ENCODE peak calls at places on chromosomes 1 and 21, in nine cellular contexts. P is bronchial epithelial cell, K is AG10803, M is prostate gland, B is endodermal cell, O is epithelial cell of esophagus, G is endothelial cell, U is left ventricle myocardium inferior, F is coronary artery. S is an unnamed sample.

GRCh38 chr1:161491472-161491871 is 13.8 kb upstream of the FCGR2A start:
- DNase-seq in P (no peak), K (no peak), M (no peak), B (no peak), O (no peak), G (no peak), U (no peak), F (no peak), S (no peak)

GRCh38 chr1:15994590-15995351 is 9.3 kb upstream of the SRARP start:
- DNase-seq in P (peak; percentile 41), K (peak; percentile 73), M (peak; percentile 50), B (peak; percentile 84), O (peak; percentile 68), G (peak; percentile 76), U (peak; percentile 63), F (no peak), S (peak; percentile 50)

GRCh38 chr1:225642177-225642576 is 10.7 kb downstream of the ENAH start:
- DNase-seq in P (peak; percentile 21), K (peak; percentile 22), M (no peak), B (no peak), O (no peak), G (no peak), U (no peak), F (no peak), S (no peak)

GRCh38 chr1:67574221-67574620 is 110.8 kb upstream of the GADD45A start:
- DNase-seq in P (no peak), K (no peak), M (no peak), B (no peak), O (no peak), G (no peak), U (no peak), F (no peak), S (no peak)

GRCh38 chr1:42002220-42002619 is 83.5 kb upstream of the HIVEP3 start:
- DNase-seq in P (no peak), K (no peak), M (no peak), B (no peak), O (no peak), G (no peak), U (no peak), F (no peak), S (no peak)

GRCh38 chr1:43363283-43363934 is 4.4 kb downstream of the ELOVL1 start:
- DNase-seq in P (no peak), K (no peak), M (no peak), B (no peak), O (no peak), G (no peak), U (no peak), F (no peak), S (no peak)

GRCh38 chr1:46394108-46394871 is at the start of gene FAAH:
- DNase-seq in P (peak; percentile 27), K (peak; percentile 43), M (peak; percentile 68), B (peak; percentile 96), O (peak; percentile 77), G (peak; percentile 51), U (peak; percentile 68), F (no peak), S (no peak)

GRCh38 chr1:94753171-94753972 is 66.8 kb upstream of the SLC44A3 start:
- DNase-seq in P (no peak), K (no peak), M (no peak), B (peak; percentile 59), O (no peak), G (no peak), U (peak; percentile 75), F (no peak), S (no peak)

GRCh38 chr21:16535100-16535418 is 805.3 kb downstream of the USP25 start:
- DNase-seq in P (peak; percentile 83), K (peak; percentile 83), M (peak; percentile 54), B (no peak), O (peak; percentile 82), G (no peak), U (peak; percentile 79), F (peak; percentile 80), S (peak; percentile 87)

GRCh38 chr1:41672641-41673313 is 188.3 kb upstream of the EDN2 start:
- DNase-seq in P (peak; percentile 37), K (peak; percentile 78), M (no peak), B (no peak), O (peak; percentile 38), G (no peak), U (no peak), F (no peak), S (peak; percentile 46)

GRCh38 chr1:224617410-224618361 is 1.6 kb downstream of the CNIH3 start:
- DNase-seq in P (no peak), K (no peak), M (no peak), B (peak; percentile 63), O (no peak), G (no peak), U (no peak), F (no peak), S (no peak)

GRCh38 chr1:232211149-232211548 is 418.8 kb downstream of the SIPA1L2 start:
- DNase-seq in P (no peak), K (no peak), M (no peak), B (peak; percentile 89), O (no peak), G (peak; percentile 13), U (no peak), F (peak; percentile 14), S (no peak)

GRCh38 chr21:33364830-33365229 is 38.4 kb upstream of the IFNGR2 start:
- DNase-seq in P (no peak), K (no peak), M (no peak), B (no peak), O (no peak), G (no peak), U (no peak), F (no peak), S (no peak)

GRCh38 chr1:169809370-169810095 is 14.8 kb upstream of the METTL18 start:
- DNase-seq in P (peak; percentile 37), K (peak; percentile 41), M (peak; percentile 42), B (no peak), O (peak; percentile 51), G (peak; percentile 30), U (no peak), F (no peak), S (peak; percentile 49)

GRCh38 chr1:111619635-111620411 is at the start of gene RAP1A:
- DNase-seq in P (peak; percentile 78), K (peak; percentile 90), M (peak; percentile 94), B (peak; percentile 98), O (peak; percentile 95), G (peak; percentile 96), U (peak; percentile 97), F (peak; percentile 96), S (peak; percentile 85)

GRCh38 chr21:26842300-26842699 is 2.9 kb downstream of the ADAMTS1 start:
- DNase-seq in P (no peak), K (peak; percentile 81), M (no peak), B (no peak), O (no peak), G (no peak), U (no peak), F (no peak), S (peak; percentile 65)

GRCh38 chr21:26840206-26840605 is 5.0 kb downstream of the ADAMTS1 start:
- DNase-seq in P (no peak), K (no peak), M (no peak), B (no peak), O (no peak), G (no peak), U (no peak), F (no peak), S (no peak)

GRCh38 chr21:26842976-26843911 is 2.0 kb downstream of the ADAMTS1 start:
- DNase-seq in P (peak; percentile 89), K (peak; percentile 95), M (peak; percentile 85), B (peak; percentile 92), O (peak; percentile 96), G (peak; percentile 62), U (peak; percentile 95), F (peak; percentile 97), S (peak; percentile 96)

GRCh38 chr21:26843912-26844257 is 1.3 kb downstream of the ADAMTS1 start:
- DNase-seq in P (peak; percentile 25), K (peak; percentile 64), M (no peak), B (no peak), O (peak; percentile 54), G (no peak), U (no peak), F (no peak), S (peak; percentile 76)

DNA sequence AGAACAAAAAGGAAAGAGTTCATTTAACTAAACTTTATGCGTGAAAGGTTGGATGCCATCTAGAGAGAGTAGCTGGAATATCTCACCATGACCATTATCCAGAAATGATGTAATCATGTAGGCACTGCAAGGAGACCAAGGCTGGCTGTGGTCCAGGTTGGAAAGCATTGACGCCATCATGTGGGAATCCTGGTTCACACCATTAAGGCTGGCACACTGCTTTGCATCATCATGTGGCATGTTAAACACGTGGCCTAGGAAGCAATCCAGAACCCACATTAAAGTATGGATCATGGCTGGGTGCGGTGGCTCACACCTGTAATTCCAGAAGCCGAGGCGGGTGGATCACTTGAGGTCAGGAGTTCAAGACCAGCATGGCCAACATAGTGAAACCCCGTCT is 4.3 kb downstream of the ADAMTS1 start:
- DNase-seq in P (peak; percentile 92), K (peak; percentile 90), M (no peak), B (no peak), O (peak; percentile 95), G (no peak), U (peak; percentile 57), F (peak; percentile 81), S (peak; percentile 82)
- TF ChIP-seq CTCF in P (no peak), K (peak; percentile 33), M (no peak), B (no peak), O (peak; percentile 30), G (no peak), U (no peak), F (no peak), S (peak; percentile 46)

GRCh38 chr21:37446552-37446951 is 80.0 kb downstream of the DYRK1A start:
- DNase-seq in P (no peak), K (no peak), M (no peak), B (peak; percentile 68), O (no peak), G (no peak), U (no peak), F (no peak), S (no peak)
- TF ChIP-seq CTCF in P (no peak), K (no peak), M (no peak), B (peak; percentile 60), O (no peak), G (no peak), U (peak; percentile 24), F (no peak), S (peak; percentile 13)

GRCh38 chr1:233364695-233365539 is 37.4 kb downstream of the MAP3K21 start:
- DNase-seq in P (peak; percentile 21), K (peak; percentile 12), M (no peak), B (no peak), O (peak; percentile 30), G (no peak), U (no peak), F (no peak), S (peak; percentile 5)
- TF ChIP-seq CTCF in P (peak; percentile 38), K (peak; percentile 73), M (peak; percentile 42), B (peak; percentile 94), O (peak; percentile 57), G (peak; percentile 85), U (peak; percentile 77), F (peak; percentile 34), S (peak; percentile 88)

GRCh38 chr1:155206891-155207577 is 663 bp downstream of the THBS3 start:
- DNase-seq in P (peak; percentile 76), K (peak; percentile 76), M (peak; percentile 81), B (peak; percentile 97), O (peak; percentile 87), G (peak; percentile 89), U (peak; percentile 84), F (peak; percentile 92), S (peak; percentile 78)
- TF ChIP-seq CTCF in P (peak; percentile 94), K (peak; percentile 96), M (peak; percentile 64), B (peak; percentile 92), O (peak; percentile 95), G (peak; percentile 83), U (peak; percentile 84), F (peak; percentile 67), S (peak; percentile 94)

GRCh38 chr1:27372808-27373690 is 1.6 kb downstream of the FCN3 start:
- DNase-seq in P (no peak), K (no peak), M (no peak), B (peak; percentile 78), O (no peak), G (no peak), U (no peak), F (no peak), S (no peak)
- TF ChIP-seq CTCF in P (peak; percentile 15), K (peak; percentile 29), M (no peak), B (peak; percentile 69), O (no peak), G (peak; percentile 63), U (no peak), F (no peak), S (peak; percentile 57)